ENCODE peak calls at places on chromosomes 12 and 14, in six cellular contexts. S is hepatocyte, C is lower leg skin, K is aorta, T is cardiac muscle cell, H is mucosa of descending colon. L is an unnamed sample.

GRCh38 chr14:61322011-61322798 is 826 bp downstream of the PRKCH start:
- DNase-seq in S (peak), C (peak), K (no peak), T (no peak), H (peak), L (peak)

GRCh38 chr12:55852740-55853139 is 10.0 kb upstream of the MMP19 start:
- DNase-seq in S (no peak), C (no peak), K (no peak), T (no peak), H (no peak), L (no peak)

GRCh38 chr12:9731797-9732196 is 1.1 kb downstream of the CLECL1 start:
- DNase-seq in S (no peak), C (no peak), K (no peak), T (no peak), H (no peak), L (no peak)

GRCh38 chr14:102194856-102195255 is 55.2 kb downstream of the WDR20 start:
- DNase-seq in S (no peak), C (no peak), K (no peak), T (no peak), H (no peak), L (no peak)

GRCh38 chr14:89563503-89563902 is 146.5 kb upstream of the FOXN3 start:
- DNase-seq in S (no peak), C (no peak), K (no peak), T (no peak), H (no peak), L (no peak)

GRCh38 chr14:88983755-88984154 is 159.3 kb downstream of the TTC8 start:
- DNase-seq in S (peak), C (no peak), K (no peak), T (peak), H (no peak), L (no peak)

GRCh38 chr14:23056257-23056955 is 914 bp downstream of the CDH24 start:
- DNase-seq in S (peak), C (peak), K (peak), T (peak), H (peak), L (peak)

GRCh38 chr12:25020621-25021243 is 71.8 kb upstream of the BCAT1 start:
- DNase-seq in S (no peak), C (no peak), K (no peak), T (no peak), H (no peak), L (no peak)

GRCh38 chr14:50763386-50764007 is 67.5 kb downstream of the NIN start:
- DNase-seq in S (no peak), C (no peak), K (no peak), T (peak), H (no peak), L (no peak)

GRCh38 chr14:65345264-65345663 is 67.3 kb upstream of the FUT8 start:
- DNase-seq in S (no peak), C (no peak), K (no peak), T (no peak), H (no peak), L (no peak)

GRCh38 chr14:99334277-99334676 is 62.3 kb upstream of the BCL11B start:
- DNase-seq in S (no peak), C (no peak), K (peak), T (no peak), H (no peak), L (peak)

GRCh38 chr14:25411933-25412757 is 362.2 kb upstream of the STXBP6 start:
- DNase-seq in S (peak), C (no peak), K (no peak), T (peak), H (no peak), L (no peak)

GRCh38 chr12:106226884-106227640 is 20.8 kb downstream of the CKAP4 start:
- DNase-seq in S (peak), C (peak), K (no peak), T (peak), H (no peak), L (no peak)

GRCh38 chr14:58701156-58701555 is 63.4 kb downstream of the DACT1 start:
- DNase-seq in S (no peak), C (no peak), K (no peak), T (no peak), H (no peak), L (no peak)

GRCh38 chr12:123882306-123882705 is 90.3 kb downstream of the CCDC92 start:
- DNase-seq in S (no peak), C (no peak), K (peak), T (no peak), H (no peak), L (no peak)

GRCh38 chr12:59820594-59821011 is 224.8 kb downstream of the SLC16A7 start:
- DNase-seq in S (no peak), C (no peak), K (no peak), T (no peak), H (no peak), L (no peak)

GRCh38 chr14:77459072-77459723 is 1.3 kb downstream of the AHSA1 start:
- DNase-seq in S (peak), C (no peak), K (no peak), T (peak), H (no peak), L (no peak)

DNA sequence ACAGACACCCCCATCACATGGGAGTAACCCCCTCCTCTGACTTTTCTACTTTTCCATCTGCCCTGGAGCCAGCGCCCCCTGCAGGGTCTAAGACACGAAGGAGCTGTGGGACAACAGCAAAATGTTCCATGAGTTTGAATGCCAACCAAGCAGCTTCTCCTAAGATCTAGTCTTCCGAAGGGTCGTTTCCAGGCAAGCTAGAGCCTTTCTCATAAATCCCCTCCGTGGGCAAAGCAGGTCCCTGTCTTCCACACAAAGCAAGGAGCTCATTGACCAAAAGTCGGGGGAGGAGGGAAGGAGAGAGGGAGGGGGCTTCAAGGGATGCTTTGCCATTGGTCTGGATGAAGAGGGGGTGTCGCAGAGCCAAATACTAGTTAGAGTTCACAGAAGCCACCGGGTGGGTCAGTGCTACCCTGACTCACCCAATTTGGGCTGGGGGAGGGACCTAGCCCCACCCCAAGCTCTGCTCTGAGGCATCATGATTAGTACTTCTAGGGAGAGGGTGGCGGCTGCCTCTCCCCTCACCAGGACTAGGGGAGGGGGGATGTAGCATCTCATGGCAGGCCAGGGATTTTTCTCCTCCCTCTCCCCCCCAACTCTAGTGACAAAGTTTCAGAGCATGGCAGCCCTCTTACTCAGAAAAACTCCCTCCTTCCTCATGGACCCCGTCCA is 1.6 kb downstream of the MSI1 start:
- DNase-seq in S (peak), C (no peak), K (no peak), T (no peak), H (peak), L (no peak)
- H3K4me3 ChIP-seq in S (no peak), C (no peak), K (no peak), T (peak), H (no peak), L (peak)

GRCh38 chr12:111084605-111085004 is 164.2 kb upstream of the MYL2 start:
- DNase-seq in S (no peak), C (no peak), K (no peak), T (no peak), H (no peak), L (no peak)
- H3K4me3 ChIP-seq in S (no peak), C (no peak), K (no peak), T (no peak), H (no peak), L (no peak)

DNA sequence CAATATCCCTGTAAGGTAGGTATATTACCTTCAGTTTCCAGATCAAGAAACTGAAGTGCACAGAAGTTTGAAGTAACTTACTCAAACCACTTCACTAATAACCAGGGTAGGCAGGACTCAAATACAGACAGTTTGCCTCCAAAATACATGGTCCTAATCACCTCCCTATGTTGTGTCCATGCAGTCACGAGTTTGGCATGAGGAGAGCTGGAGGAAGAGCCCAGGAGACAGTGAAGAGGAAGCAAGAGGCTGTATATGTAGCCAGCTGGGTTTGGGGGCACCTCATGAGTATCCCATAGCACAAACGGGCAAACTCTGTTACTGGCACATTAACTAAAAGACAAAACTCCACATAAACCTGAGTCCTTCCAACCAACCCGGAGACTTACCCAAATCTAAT is 79.2 kb downstream of the DUSP16 start:
- DNase-seq in S (no peak), C (no peak), K (no peak), T (no peak), H (no peak), L (no peak)
- H3K4me3 ChIP-seq in S (no peak), C (no peak), K (no peak), T (no peak), H (no peak), L (no peak)

DNA sequence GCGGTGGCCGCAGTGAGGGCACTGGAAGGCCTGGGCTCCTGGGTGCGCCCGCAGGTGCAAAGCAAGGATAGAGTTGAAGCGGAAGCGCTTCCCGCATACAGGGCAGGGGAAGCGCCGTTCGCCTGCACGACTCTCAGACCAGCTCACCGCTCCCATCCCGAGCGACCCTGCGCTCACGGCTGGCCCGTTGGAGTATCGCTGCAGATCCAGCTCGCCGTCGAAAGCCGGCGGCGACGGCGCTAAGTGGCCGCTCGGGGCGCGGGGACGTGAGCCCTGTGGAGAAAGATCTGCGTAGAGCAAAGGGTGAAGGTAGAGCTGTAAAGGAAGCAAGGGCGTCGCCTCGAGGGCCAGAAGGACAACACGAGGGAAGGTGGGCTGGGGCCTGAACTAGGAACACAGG is 5.4 kb downstream of the ZNF219 start:
- DNase-seq in S (no peak), C (no peak), K (peak), T (no peak), H (no peak), L (peak)
- H3K4me3 ChIP-seq in S (no peak), C (no peak), K (no peak), T (no peak), H (no peak), L (no peak)

GRCh38 chr12:68814490-68815231 is 6.7 kb downstream of the MDM2 start:
- DNase-seq in S (no peak), C (no peak), K (no peak), T (no peak), H (no peak), L (no peak)

GRCh38 chr12:68815232-68815927 is 7.4 kb downstream of the MDM2 start:
- DNase-seq in S (no peak), C (no peak), K (no peak), T (no peak), H (no peak), L (no peak)

GRCh38 chr12:68812553-68813241 is 4.7 kb downstream of the MDM2 start:
- DNase-seq in S (no peak), C (no peak), K (no peak), T (no peak), H (no peak), L (no peak)

GRCh38 chr12:68815928-68816800 is 8.2 kb downstream of the MDM2 start:
- DNase-seq in S (no peak), C (no peak), K (no peak), T (no peak), H (no peak), L (no peak)

DNA sequence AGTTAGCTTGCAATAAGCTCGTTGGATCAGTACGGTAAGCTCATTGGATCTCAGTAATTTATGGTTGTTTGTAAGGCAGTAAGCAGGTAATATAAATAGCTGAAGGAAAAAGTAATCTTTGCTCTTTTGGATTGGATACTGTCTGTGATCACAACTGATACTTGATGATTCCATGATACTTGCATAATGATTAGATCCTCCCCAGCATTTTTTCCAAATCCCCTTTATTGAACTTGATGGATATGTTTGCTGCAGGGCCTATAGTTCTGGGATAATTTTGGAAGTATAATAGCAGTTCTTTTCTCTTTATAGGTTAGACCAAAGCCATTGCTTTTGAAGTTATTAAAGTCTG is 5.2 kb downstream of the MDM2 start:
- DNase-seq in S (no peak), C (no peak), K (no peak), T (no peak), H (no peak), L (no peak)
- H3K4me3 ChIP-seq in S (no peak), C (no peak), K (no peak), T (no peak), H (no peak), L (no peak)

DNA sequence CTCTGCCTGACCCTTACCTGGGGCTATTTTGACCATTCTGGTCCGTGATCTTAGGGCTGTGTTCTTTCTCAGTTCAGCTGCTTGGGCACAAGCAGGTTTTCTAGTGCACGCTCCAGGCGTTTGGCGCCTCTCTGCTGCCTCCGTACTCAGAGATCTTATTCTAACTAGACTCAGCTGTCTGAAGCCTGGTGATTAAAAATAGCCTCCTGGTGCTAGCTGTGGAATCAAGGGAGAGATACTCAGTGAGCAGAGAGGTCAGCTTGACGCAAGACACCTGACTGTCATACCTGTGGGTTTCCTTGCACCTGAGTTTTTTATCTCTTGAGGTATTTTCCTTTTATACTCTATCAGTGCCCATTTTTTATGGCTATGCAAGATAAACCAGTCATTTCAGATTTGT is 144.8 kb downstream of the ETV6 start:
- DNase-seq in S (no peak), C (no peak), K (no peak), T (no peak), H (no peak), L (no peak)
- H3K4me3 ChIP-seq in S (no peak), C (no peak), K (peak), T (peak), H (no peak), L (no peak)

DNA sequence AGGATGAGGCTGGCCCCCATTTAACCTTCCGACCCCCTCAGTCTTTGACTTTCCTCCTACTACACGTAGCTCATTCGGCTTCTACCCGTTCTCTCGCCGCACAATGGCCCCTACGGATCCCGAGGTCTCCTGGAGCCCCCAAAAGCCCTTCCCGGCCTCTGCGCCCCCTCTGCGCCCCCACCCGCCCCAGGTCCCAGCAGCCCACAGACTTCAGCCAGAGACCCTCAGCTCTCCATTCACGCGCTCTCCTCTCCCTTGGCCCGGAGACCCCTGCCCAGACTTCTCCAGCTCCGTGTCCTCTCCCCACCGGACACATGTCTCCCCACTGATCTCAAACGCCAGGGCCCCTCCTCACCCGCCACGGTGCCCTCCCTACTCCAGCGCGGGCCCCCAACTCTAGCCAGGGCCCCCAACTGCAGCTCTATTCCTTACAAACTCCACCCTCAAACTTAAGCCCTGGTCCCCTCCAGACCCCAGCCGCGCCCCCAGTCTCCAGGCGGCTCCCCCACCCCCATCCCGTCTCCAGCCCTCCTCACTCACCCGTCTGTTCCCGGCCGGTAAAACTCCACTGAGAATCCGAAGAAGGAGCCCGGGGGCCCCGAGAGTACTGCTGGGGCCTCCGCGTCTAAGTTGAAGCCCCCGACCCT is 502 bp downstream of the ITGA5 start:
- DNase-seq in S (no peak), C (peak), K (no peak), T (no peak), H (no peak), L (peak)
- H3K4me3 ChIP-seq in S (peak), C (peak), K (peak), T (peak), H (peak), L (peak)

GRCh38 chr14:81453166-81453766 is 53.1 kb upstream of the STON2 start:
- DNase-seq in S (peak), C (no peak), K (no peak), T (peak), H (peak), L (no peak)
- H3K4me3 ChIP-seq in S (no peak), C (no peak), K (no peak), T (no peak), H (no peak), L (no peak)

DNA sequence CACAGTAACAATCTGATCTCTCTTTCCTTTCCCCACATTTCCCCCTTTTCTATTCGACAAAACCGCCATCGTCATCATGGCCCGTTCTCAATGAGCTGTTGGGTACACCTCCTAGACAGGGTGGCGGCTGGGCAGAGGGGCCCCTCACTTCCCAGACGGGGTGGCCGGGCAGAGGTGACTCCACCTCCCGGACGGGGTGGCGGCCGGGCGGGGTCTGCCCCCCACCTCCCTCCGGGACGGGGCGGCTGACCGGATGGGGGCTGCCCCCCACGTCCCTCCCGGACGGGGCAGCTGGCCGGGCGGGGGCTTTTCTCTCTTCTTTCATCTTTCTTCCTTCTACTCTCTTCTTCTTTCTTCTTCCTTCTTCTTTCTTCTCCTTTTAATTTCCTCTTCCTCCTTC is 1.3 kb upstream of the NUBPL start:
- DNase-seq in S (no peak), C (no peak), K (no peak), T (no peak), H (peak), L (no peak)
- H3K4me3 ChIP-seq in S (no peak), C (no peak), K (no peak), T (no peak), H (no peak), L (no peak)

DNA sequence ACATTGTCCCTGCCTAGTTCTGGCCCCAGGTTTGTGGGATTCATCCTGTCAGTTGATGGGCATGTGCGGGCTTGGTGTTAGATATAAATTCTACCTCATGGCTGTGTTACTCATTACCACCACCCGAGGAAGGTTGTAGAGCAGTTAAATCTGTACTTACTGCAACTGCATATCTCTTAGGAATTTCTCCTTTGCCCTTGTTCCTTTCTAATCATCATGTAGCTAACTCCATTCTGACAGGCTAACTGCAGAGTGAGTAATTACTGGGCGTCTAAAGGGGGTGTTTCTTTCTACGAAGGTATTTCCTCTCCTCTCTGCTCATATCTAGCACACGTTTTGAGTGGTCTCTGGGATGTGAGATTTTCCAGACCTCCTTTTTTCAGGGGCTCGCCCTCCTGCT is 1076.7 kb downstream of the TMTC2 start:
- DNase-seq in S (peak), C (no peak), K (no peak), T (peak), H (no peak), L (no peak)
- H3K4me3 ChIP-seq in S (no peak), C (no peak), K (no peak), T (no peak), H (no peak), L (no peak)